ENCODE peak calls at places on chromosomes 4 and X, in ten cellular contexts. One of them, this sample, is unnamed.

GRCh38 chrX:119686087-119686639 is 6.8 kb downstream of the SEPTIN6 start:
- DNase-seq in colonic mucosa: no peak
- DNase-seq in amygdala: no peak
- DNase-seq in effector memory CD4-positive, alpha-beta T cell: no peak
- DNase-seq in SW480: no peak
- DNase-seq in NCI-H2029: no peak
- DNase-seq in GM13977: no peak
- DNase-seq in CD4-positive, alpha-beta memory T cell: no peak
- DNase-seq in AML-193: no peak
- DNase-seq in stimulated activated CD8-positive, alpha-beta memory T cell treated with anti-CD3 and anti-CD28 coated beads, Interleukin-15, amount 100 ng/mL, for 24 hours: no peak
- DNase-seq in this sample: peak; percentile 73

GRCh38 chr4:127006509-127006908 is 626.2 kb upstream of the INTU start:
- DNase-seq in GM13977: no peak
- DNase-seq in stimulated activated CD8-positive, alpha-beta memory T cell treated with anti-CD3 and anti-CD28 coated beads, Interleukin-15, amount 100 ng/mL, for 24 hours: no peak
- DNase-seq in amygdala: no peak
- DNase-seq in AML-193: no peak
- DNase-seq in effector memory CD4-positive, alpha-beta T cell: no peak
- DNase-seq in SW480: no peak
- DNase-seq in NCI-H2029: no peak
- DNase-seq in colonic mucosa: no peak
- DNase-seq in CD4-positive, alpha-beta memory T cell: no peak
- DNase-seq in this sample: no peak

GRCh38 chr4:94428884-94429283 is 22.9 kb upstream of the PDLIM5 start:
- DNase-seq in SW480: no peak
- DNase-seq in effector memory CD4-positive, alpha-beta T cell: no peak
- DNase-seq in colonic mucosa: no peak
- DNase-seq in NCI-H2029: no peak
- DNase-seq in GM13977: no peak
- DNase-seq in CD4-positive, alpha-beta memory T cell: no peak
- DNase-seq in stimulated activated CD8-positive, alpha-beta memory T cell treated with anti-CD3 and anti-CD28 coated beads, Interleukin-15, amount 100 ng/mL, for 24 hours: no peak
- DNase-seq in AML-193: no peak
- DNase-seq in amygdala: no peak
- DNase-seq in this sample: no peak

GRCh38 chr4:169179609-169180526 is 90.9 kb downstream of the SH3RF1 start:
- DNase-seq in GM13977: no peak
- DNase-seq in effector memory CD4-positive, alpha-beta T cell: no peak
- DNase-seq in CD4-positive, alpha-beta memory T cell: no peak
- DNase-seq in SW480: no peak
- DNase-seq in NCI-H2029: no peak
- DNase-seq in amygdala: no peak
- DNase-seq in colonic mucosa: no peak
- DNase-seq in stimulated activated CD8-positive, alpha-beta memory T cell treated with anti-CD3 and anti-CD28 coated beads, Interleukin-15, amount 100 ng/mL, for 24 hours: no peak
- DNase-seq in AML-193: no peak
- DNase-seq in this sample: no peak

GRCh38 chrX:24146283-24146865 is 3.2 kb upstream of the ZFX start:
- DNase-seq in colonic mucosa: no peak
- DNase-seq in GM13977: peak; percentile 22
- DNase-seq in NCI-H2029: no peak
- DNase-seq in effector memory CD4-positive, alpha-beta T cell: no peak
- DNase-seq in SW480: no peak
- DNase-seq in CD4-positive, alpha-beta memory T cell: no peak
- DNase-seq in amygdala: no peak
- DNase-seq in stimulated activated CD8-positive, alpha-beta memory T cell treated with anti-CD3 and anti-CD28 coated beads, Interleukin-15, amount 100 ng/mL, for 24 hours: no peak
- DNase-seq in AML-193: no peak
- DNase-seq in this sample: no peak

GRCh38 chr4:189293459-189293858 is 647.2 kb upstream of the FRG1 start:
- DNase-seq in effector memory CD4-positive, alpha-beta T cell: no peak
- DNase-seq in colonic mucosa: no peak
- DNase-seq in AML-193: no peak
- DNase-seq in GM13977: no peak
- DNase-seq in CD4-positive, alpha-beta memory T cell: no peak
- DNase-seq in stimulated activated CD8-positive, alpha-beta memory T cell treated with anti-CD3 and anti-CD28 coated beads, Interleukin-15, amount 100 ng/mL, for 24 hours: no peak
- DNase-seq in NCI-H2029: no peak
- DNase-seq in amygdala: no peak
- DNase-seq in SW480: no peak
- DNase-seq in this sample: no peak

GRCh38 chr4:142846105-142846728 is at the start of gene INPP4B:
- DNase-seq in NCI-H2029: peak; percentile 29
- DNase-seq in SW480: peak; percentile 26
- DNase-seq in amygdala: peak; percentile 44
- DNase-seq in AML-193: no peak
- DNase-seq in effector memory CD4-positive, alpha-beta T cell: peak; percentile 11
- DNase-seq in colonic mucosa: peak; percentile 42
- DNase-seq in GM13977: peak; percentile 15
- DNase-seq in stimulated activated CD8-positive, alpha-beta memory T cell treated with anti-CD3 and anti-CD28 coated beads, Interleukin-15, amount 100 ng/mL, for 24 hours: peak; percentile 16
- DNase-seq in CD4-positive, alpha-beta memory T cell: peak; percentile 53
- DNase-seq in this sample: no peak

GRCh38 chr4:42331914-42332368 is 65.3 kb upstream of the SHISA3 start:
- DNase-seq in amygdala: no peak
- DNase-seq in AML-193: no peak
- DNase-seq in SW480: peak; percentile 29
- DNase-seq in CD4-positive, alpha-beta memory T cell: no peak
- DNase-seq in NCI-H2029: no peak
- DNase-seq in GM13977: no peak
- DNase-seq in stimulated activated CD8-positive, alpha-beta memory T cell treated with anti-CD3 and anti-CD28 coated beads, Interleukin-15, amount 100 ng/mL, for 24 hours: no peak
- DNase-seq in effector memory CD4-positive, alpha-beta T cell: no peak
- DNase-seq in colonic mucosa: no peak
- DNase-seq in this sample: no peak

GRCh38 chrX:140980271-140980670 is 22.1 kb upstream of the SPANXB1 start:
- DNase-seq in effector memory CD4-positive, alpha-beta T cell: no peak
- DNase-seq in amygdala: no peak
- DNase-seq in GM13977: no peak
- DNase-seq in colonic mucosa: no peak
- DNase-seq in CD4-positive, alpha-beta memory T cell: no peak
- DNase-seq in SW480: no peak
- DNase-seq in AML-193: no peak
- DNase-seq in stimulated activated CD8-positive, alpha-beta memory T cell treated with anti-CD3 and anti-CD28 coated beads, Interleukin-15, amount 100 ng/mL, for 24 hours: no peak
- DNase-seq in NCI-H2029: no peak
- DNase-seq in this sample: no peak

GRCh38 chr4:26937567-26937966 is 76.9 kb downstream of the STIM2 start:
- DNase-seq in effector memory CD4-positive, alpha-beta T cell: no peak
- DNase-seq in colonic mucosa: no peak
- DNase-seq in NCI-H2029: no peak
- DNase-seq in amygdala: no peak
- DNase-seq in AML-193: no peak
- DNase-seq in SW480: no peak
- DNase-seq in GM13977: no peak
- DNase-seq in CD4-positive, alpha-beta memory T cell: no peak
- DNase-seq in stimulated activated CD8-positive, alpha-beta memory T cell treated with anti-CD3 and anti-CD28 coated beads, Interleukin-15, amount 100 ng/mL, for 24 hours: no peak
- DNase-seq in this sample: no peak

GRCh38 chr4:39658756-39659155 is 20.1 kb upstream of the SMIM14 start:
- DNase-seq in stimulated activated CD8-positive, alpha-beta memory T cell treated with anti-CD3 and anti-CD28 coated beads, Interleukin-15, amount 100 ng/mL, for 24 hours: no peak
- DNase-seq in SW480: no peak
- DNase-seq in AML-193: no peak
- DNase-seq in CD4-positive, alpha-beta memory T cell: no peak
- DNase-seq in amygdala: no peak
- DNase-seq in colonic mucosa: no peak
- DNase-seq in effector memory CD4-positive, alpha-beta T cell: no peak
- DNase-seq in GM13977: no peak
- DNase-seq in NCI-H2029: no peak
- DNase-seq in this sample: no peak

GRCh38 chr4:29559281-29559680 is 1160.9 kb upstream of the PCDH7 start:
- DNase-seq in colonic mucosa: no peak
- DNase-seq in AML-193: no peak
- DNase-seq in GM13977: no peak
- DNase-seq in effector memory CD4-positive, alpha-beta T cell: no peak
- DNase-seq in SW480: no peak
- DNase-seq in NCI-H2029: no peak
- DNase-seq in stimulated activated CD8-positive, alpha-beta memory T cell treated with anti-CD3 and anti-CD28 coated beads, Interleukin-15, amount 100 ng/mL, for 24 hours: no peak
- DNase-seq in CD4-positive, alpha-beta memory T cell: no peak
- DNase-seq in amygdala: no peak
- DNase-seq in this sample: no peak

GRCh38 chr4:4575284-4576211 is 33.7 kb upstream of the STX18 start:
- DNase-seq in SW480: peak; percentile 68
- DNase-seq in AML-193: no peak
- DNase-seq in NCI-H2029: peak; percentile 65
- DNase-seq in colonic mucosa: peak; percentile 72
- DNase-seq in amygdala: peak; percentile 56
- DNase-seq in CD4-positive, alpha-beta memory T cell: peak; percentile 74
- DNase-seq in stimulated activated CD8-positive, alpha-beta memory T cell treated with anti-CD3 and anti-CD28 coated beads, Interleukin-15, amount 100 ng/mL, for 24 hours: peak; percentile 44
- DNase-seq in GM13977: peak; percentile 84
- DNase-seq in effector memory CD4-positive, alpha-beta T cell: peak; percentile 50
- DNase-seq in this sample: peak; percentile 59

GRCh38 chrX:41862562-41863184 is 60.7 kb downstream of the CASK start:
- DNase-seq in NCI-H2029: no peak
- DNase-seq in effector memory CD4-positive, alpha-beta T cell: no peak
- DNase-seq in colonic mucosa: no peak
- DNase-seq in AML-193: no peak
- DNase-seq in SW480: no peak
- DNase-seq in stimulated activated CD8-positive, alpha-beta memory T cell treated with anti-CD3 and anti-CD28 coated beads, Interleukin-15, amount 100 ng/mL, for 24 hours: no peak
- DNase-seq in CD4-positive, alpha-beta memory T cell: no peak
- DNase-seq in amygdala: no peak
- DNase-seq in GM13977: no peak
- DNase-seq in this sample: no peak

GRCh38 chr4:164396439-164396838 is 357.5 kb upstream of the SMIM31 start:
- DNase-seq in GM13977: no peak
- DNase-seq in NCI-H2029: no peak
- DNase-seq in effector memory CD4-positive, alpha-beta T cell: no peak
- DNase-seq in stimulated activated CD8-positive, alpha-beta memory T cell treated with anti-CD3 and anti-CD28 coated beads, Interleukin-15, amount 100 ng/mL, for 24 hours: no peak
- DNase-seq in AML-193: no peak
- DNase-seq in SW480: no peak
- DNase-seq in amygdala: no peak
- DNase-seq in colonic mucosa: no peak
- DNase-seq in CD4-positive, alpha-beta memory T cell: no peak
- DNase-seq in this sample: no peak

GRCh38 chr4:166957451-166957850 is 276.8 kb downstream of the SPOCK3 start:
- DNase-seq in AML-193: no peak
- DNase-seq in colonic mucosa: no peak
- DNase-seq in effector memory CD4-positive, alpha-beta T cell: no peak
- DNase-seq in GM13977: no peak
- DNase-seq in amygdala: no peak
- DNase-seq in stimulated activated CD8-positive, alpha-beta memory T cell treated with anti-CD3 and anti-CD28 coated beads, Interleukin-15, amount 100 ng/mL, for 24 hours: no peak
- DNase-seq in CD4-positive, alpha-beta memory T cell: no peak
- DNase-seq in NCI-H2029: no peak
- DNase-seq in SW480: no peak
- DNase-seq in this sample: no peak